ENCODE peak calls at places on chromosomes 5 and 9, in four cellular contexts. One of them, this sample, is unnamed.

GRCh38 chr9:99466787-99467186 is 244.7 kb downstream of the SEC61B start:
- DNase-seq in hepatic stellate cell: no peak
- DNase-seq in C1 segment of cervical spinal cord: no peak
- DNase-seq in epithelial cell of esophagus: no peak
- DNase-seq in this sample: no peak

GRCh38 chr9:89878003-89878411 is 273.2 kb downstream of the GADD45G start:
- DNase-seq in epithelial cell of esophagus: no peak
- DNase-seq in C1 segment of cervical spinal cord: no peak
- DNase-seq in hepatic stellate cell: no peak
- DNase-seq in this sample: no peak

GRCh38 chr9:2181794-2182193 is 166.6 kb downstream of the SMARCA2 start:
- DNase-seq in hepatic stellate cell: no peak
- DNase-seq in epithelial cell of esophagus: peak
- DNase-seq in C1 segment of cervical spinal cord: no peak
- DNase-seq in this sample: no peak

GRCh38 chr5:135184646-135185045 is 150.6 kb upstream of the PITX1 start:
- DNase-seq in C1 segment of cervical spinal cord: no peak
- DNase-seq in hepatic stellate cell: no peak
- DNase-seq in epithelial cell of esophagus: no peak
- DNase-seq in this sample: no peak

GRCh38 chr9:77807295-77807694 is 159.2 kb upstream of the GNA14 start:
- DNase-seq in hepatic stellate cell: peak
- DNase-seq in epithelial cell of esophagus: peak
- DNase-seq in C1 segment of cervical spinal cord: no peak
- DNase-seq in this sample: peak

GRCh38 chr5:45694255-45694834 is 1.8 kb downstream of the HCN1 start:
- DNase-seq in epithelial cell of esophagus: peak
- DNase-seq in C1 segment of cervical spinal cord: no peak
- DNase-seq in hepatic stellate cell: no peak
- DNase-seq in this sample: no peak

GRCh38 chr5:95963650-95964410 is 2.2 kb upstream of the ELL2 start:
- DNase-seq in C1 segment of cervical spinal cord: no peak
- DNase-seq in epithelial cell of esophagus: peak
- DNase-seq in hepatic stellate cell: no peak
- DNase-seq in this sample: peak

GRCh38 chr5:33148076-33148501 is 292.7 kb upstream of the TARS1 start:
- DNase-seq in epithelial cell of esophagus: peak
- DNase-seq in hepatic stellate cell: peak
- DNase-seq in C1 segment of cervical spinal cord: no peak
- DNase-seq in this sample: peak

GRCh38 chr9:89312154-89312616 is 1.2 kb downstream of the CKS2 start:
- DNase-seq in epithelial cell of esophagus: peak
- DNase-seq in C1 segment of cervical spinal cord: no peak
- DNase-seq in hepatic stellate cell: peak
- DNase-seq in this sample: no peak

GRCh38 chr9:127884427-127884911 is 7.0 kb upstream of the AK1 start:
- DNase-seq in hepatic stellate cell: no peak
- DNase-seq in epithelial cell of esophagus: no peak
- DNase-seq in C1 segment of cervical spinal cord: no peak
- DNase-seq in this sample: no peak

GRCh38 chr9:38108326-38108725 is 39.3 kb upstream of the SHB start:
- DNase-seq in hepatic stellate cell: no peak
- DNase-seq in epithelial cell of esophagus: no peak
- DNase-seq in C1 segment of cervical spinal cord: no peak
- DNase-seq in this sample: no peak

GRCh38 chr9:130973686-130974281 is 34.7 kb upstream of the FIBCD1 start:
- DNase-seq in epithelial cell of esophagus: no peak
- DNase-seq in C1 segment of cervical spinal cord: no peak
- DNase-seq in hepatic stellate cell: no peak
- DNase-seq in this sample: no peak

GRCh38 chr9:135797507-135798302 is 95.7 kb downstream of the KCNT1 start:
- DNase-seq in C1 segment of cervical spinal cord: no peak
- DNase-seq in hepatic stellate cell: peak
- DNase-seq in epithelial cell of esophagus: peak
- DNase-seq in this sample: no peak

GRCh38 chr9:70602364-70603019 is 188.0 kb upstream of the KLF9 start:
- DNase-seq in epithelial cell of esophagus: peak
- DNase-seq in C1 segment of cervical spinal cord: no peak
- DNase-seq in hepatic stellate cell: peak
- DNase-seq in this sample: peak

GRCh38 chr9:17723656-17724055 is 144.8 kb downstream of the SH3GL2 start:
- DNase-seq in epithelial cell of esophagus: no peak
- DNase-seq in hepatic stellate cell: no peak
- DNase-seq in C1 segment of cervical spinal cord: no peak
- DNase-seq in this sample: no peak